ENCODE peak calls at places on chromosomes 7 and 10, in ten cellular contexts. G is spleen, A is suprapubic skin, I is GM12892, O is endothelial cell of umbilical vein, Z is HCT116, D is stomach, L is H1, N is Panc1, T is GM23338. R is an unnamed sample.

GRCh38 chr10:103714232-103714891 is 141.0 kb downstream of the SH3PXD2A start:
- DNase-seq in A (no peak), I (no peak), Z (no peak), O (no peak), G (no peak), T (no peak), N (no peak), D (no peak), L (no peak), R (no peak)

GRCh38 chr7:24494832-24495231 is 78.4 kb upstream of the PALS2 start:
- DNase-seq in N (no peak), G (no peak), L (no peak), A (no peak), I (no peak), D (no peak), T (no peak), O (no peak), Z (no peak), R (no peak)

GRCh38 chr10:132701846-132702190 is 84.1 kb downstream of the NKX6-2 start:
- DNase-seq in A (no peak), I (no peak), O (no peak), Z (no peak), N (no peak), D (no peak), L (no peak), G (peak; percentile 67), T (no peak), R (no peak)

GRCh38 chr7:92228742-92229141 is 17.0 kb downstream of the KRIT1 start:
- DNase-seq in N (no peak), O (no peak), T (no peak), I (no peak), Z (no peak), D (no peak), G (no peak), A (no peak), L (no peak), R (no peak)

GRCh38 chr7:13628231-13629001 is 361.1 kb downstream of the ETV1 start:
- DNase-seq in Z (no peak), D (no peak), G (no peak), N (no peak), I (no peak), T (no peak), O (no peak), L (no peak), A (no peak), R (no peak)

GRCh38 chr7:144378651-144379050 is 23.4 kb downstream of the ARHGEF5 start:
- DNase-seq in D (no peak), T (no peak), L (no peak), N (no peak), G (no peak), I (no peak), O (no peak), Z (no peak), A (no peak), R (peak; percentile 21)

GRCh38 chr7:116511552-116512523 is 12.3 kb downstream of the CAV2 start:
- DNase-seq in O (peak; percentile 96), Z (peak; percentile 85), G (no peak), I (no peak), T (no peak), N (peak; percentile 96), D (no peak), A (no peak), L (no peak), R (no peak)

GRCh38 chr7:87148332-87148955 is 3.8 kb upstream of the DMTF1 start:
- DNase-seq in L (no peak), N (peak; percentile 42), G (no peak), I (no peak), A (no peak), D (no peak), O (peak; percentile 66), Z (peak; percentile 24), T (peak; percentile 65), R (no peak)

GRCh38 chr10:76411719-76412435 is 980.5 kb downstream of the LRMDA start:
- DNase-seq in O (no peak), T (no peak), G (no peak), I (no peak), L (no peak), A (peak; percentile 81), D (no peak), Z (no peak), N (no peak), R (no peak)

GRCh38 chr10:44467090-44467489 is 82.2 kb upstream of the CXCL12 start:
- DNase-seq in G (no peak), A (no peak), L (no peak), N (no peak), D (no peak), T (no peak), I (no peak), Z (no peak), O (no peak), R (no peak)

GRCh38 chr7:136912339-136912738 is 43.9 kb downstream of the CHRM2 start:
- DNase-seq in I (no peak), A (no peak), L (no peak), O (no peak), G (no peak), T (peak; percentile 21), D (no peak), N (no peak), Z (no peak), R (no peak)

GRCh38 chr10:64115913-64116643 is 594.9 kb downstream of the REEP3 start:
- DNase-seq in Z (no peak), L (no peak), I (no peak), G (no peak), O (peak; percentile 3), D (no peak), A (no peak), N (no peak), T (peak; percentile 75), R (no peak)

GRCh38 chr10:12638103-12638502 is 288.8 kb downstream of the CAMK1D start:
- DNase-seq in I (no peak), G (no peak), A (no peak), Z (no peak), N (no peak), T (no peak), L (no peak), D (no peak), O (no peak), R (no peak)

GRCh38 chr10:119502214-119502613 is 40.3 kb downstream of the RGS10 start:
- DNase-seq in O (no peak), N (no peak), G (peak; percentile 89), A (no peak), T (no peak), I (no peak), L (no peak), D (peak; percentile 32), Z (no peak), R (no peak)

DNA sequence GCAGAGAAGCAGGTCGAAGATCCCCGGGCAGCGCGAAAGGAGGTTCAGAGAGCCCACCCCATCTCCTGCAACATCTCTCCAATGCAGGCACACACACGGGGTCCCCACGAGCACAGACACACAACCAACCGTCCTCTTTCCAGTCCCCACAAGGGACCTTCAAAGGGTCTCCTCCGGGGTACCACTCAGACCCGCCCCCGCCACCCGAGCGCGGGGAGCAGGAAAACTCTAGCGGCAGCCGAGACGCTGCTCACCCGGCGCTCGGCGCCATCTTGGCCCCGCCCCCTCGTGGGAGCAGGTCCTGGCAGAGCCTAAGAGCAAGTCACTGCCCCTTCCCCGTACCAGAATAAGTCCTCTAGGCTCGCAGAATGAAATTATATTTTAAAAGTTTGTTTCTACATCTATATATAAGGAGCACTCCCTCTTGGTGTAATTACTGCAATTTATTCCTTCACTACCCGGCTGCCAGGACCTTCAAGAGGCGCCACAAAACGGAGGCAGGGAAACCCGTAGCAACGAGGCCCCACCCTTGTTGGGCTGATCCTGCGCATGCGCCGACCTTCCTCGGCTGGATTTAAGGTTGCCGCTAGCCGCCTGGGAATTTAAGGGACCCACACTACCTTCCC is at the start of the genes CNPY4 and TAF6:
- DNase-seq in O (peak; percentile 96), A (peak; percentile 97), L (peak; percentile 89), D (peak; percentile 96), Z (peak; percentile 94), T (peak; percentile 98), N (peak; percentile 95), G (peak; percentile 98), I (peak; percentile 99), R (peak; percentile 96)
- TF ChIP-seq POLR2AphosphoS5 in O (peak; percentile 74), A (no peak), L (peak; percentile 44), D (peak; percentile 59), Z (peak; percentile 88), T (peak; percentile 67), N (peak; percentile 86), G (peak; percentile 88), I (peak; percentile 46), R (peak; percentile 21)

DNA sequence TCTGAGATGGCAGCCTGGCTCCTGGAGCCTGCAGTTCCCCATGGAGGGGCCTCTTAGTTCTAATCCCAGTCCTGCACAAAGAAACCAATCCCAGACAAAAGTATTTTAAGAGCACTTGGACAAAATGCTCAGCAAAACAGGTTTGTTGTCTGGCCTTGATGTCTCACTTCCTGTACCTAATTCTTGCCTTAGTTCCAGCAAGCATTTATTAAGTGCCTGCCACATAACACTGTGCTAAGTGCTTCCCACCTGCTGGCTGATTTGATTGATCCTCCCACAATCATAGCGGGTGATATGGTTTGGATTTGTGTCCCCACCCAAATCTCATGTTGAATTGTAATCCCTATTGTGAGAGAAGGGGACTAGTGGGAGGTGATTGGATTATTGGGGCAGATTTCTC is 65.7 kb upstream of the HABP2 start:
- DNase-seq in T (no peak), A (no peak), Z (no peak), N (no peak), O (no peak), I (no peak), L (no peak), D (no peak), G (no peak), R (no peak)
- TF ChIP-seq POLR2AphosphoS5 in T (no peak), A (no peak), Z (no peak), N (no peak), O (no peak), I (no peak), L (no peak), D (no peak), G (no peak), R (no peak)

GRCh38 chr10:78371118-78371517 is 337.5 kb downstream of the RPS24 start:
- DNase-seq in T (no peak), Z (no peak), A (no peak), N (no peak), L (no peak), D (no peak), O (no peak), I (no peak), G (peak; percentile 21), R (no peak)
- TF ChIP-seq POLR2AphosphoS5 in T (no peak), Z (no peak), A (no peak), N (no peak), L (no peak), D (no peak), O (no peak), I (no peak), G (no peak), R (no peak)

DNA sequence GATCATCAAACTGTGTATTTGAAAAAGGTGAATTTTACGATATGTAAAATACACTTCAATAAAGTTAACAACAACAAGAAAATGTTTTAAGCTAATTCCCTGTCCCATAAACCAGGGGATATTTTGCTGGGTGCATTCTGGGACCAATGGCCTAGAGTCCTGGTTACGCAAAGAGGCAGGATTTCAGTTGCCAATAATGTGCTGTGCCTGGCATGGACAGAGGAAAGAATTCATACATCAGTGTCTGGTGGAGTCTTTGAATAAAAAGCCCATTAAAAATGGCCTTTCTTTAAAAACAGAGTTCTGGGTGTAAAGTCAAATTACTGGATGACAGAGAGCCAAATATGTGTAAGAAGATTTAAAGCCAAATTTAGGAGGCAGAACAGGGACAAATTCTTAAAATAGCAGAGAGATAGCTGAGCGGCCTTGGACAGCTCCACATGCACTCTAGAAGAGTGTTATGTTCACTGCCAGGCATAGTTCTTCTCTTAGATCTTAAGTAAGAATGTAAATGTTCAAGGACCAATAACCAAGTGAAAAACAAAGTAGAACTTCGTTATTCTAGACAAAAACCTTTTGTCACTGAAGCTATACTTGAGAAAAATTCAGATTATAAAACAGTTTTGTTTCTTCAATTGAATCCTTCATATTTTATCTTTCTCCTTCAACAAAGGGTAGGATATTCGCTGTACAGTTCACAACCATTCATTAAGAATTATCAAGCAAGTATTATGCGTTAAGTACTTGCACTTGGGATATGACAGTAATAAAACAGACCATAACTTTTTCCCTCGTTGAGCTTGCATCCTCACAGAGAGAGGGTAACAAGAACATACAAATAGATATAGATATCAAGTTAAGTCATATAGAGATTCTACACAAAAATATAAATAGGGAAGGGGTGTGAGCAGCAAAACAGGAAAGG is 61.0 kb upstream of the MEOX2 start:
- DNase-seq in D (no peak), O (no peak), N (no peak), I (no peak), L (no peak), G (no peak), Z (no peak), T (no peak), A (no peak), R (no peak)
- TF ChIP-seq POLR2AphosphoS5 in D (peak; percentile 21), O (no peak), N (no peak), I (no peak), L (no peak), G (no peak), Z (no peak), T (no peak), A (no peak), R (no peak)